ENCODE peak calls at places on chromosomes 7 and 10, in seven cellular contexts. M, V, H, Z, R, Y and T are unnamed samples.

GRCh38 chr7:92456241-92456640 is 9.0 kb downstream of the GATAD1 start:
- DNase-seq in M (no peak), V (no peak), H (no peak), Z (no peak), R (no peak), Y (no peak), T (no peak)

GRCh38 chr7:44967571-44968446 is 11.0 kb downstream of the MYO1G start:
- DNase-seq in M (no peak), V (no peak), H (no peak), Z (no peak), R (no peak), Y (no peak), T (no peak)

GRCh38 chr10:42864575-42864974 is 82.0 kb downstream of the BMS1 start:
- DNase-seq in M (peak; percentile 21), V (no peak), H (no peak), Z (no peak), R (no peak), Y (no peak), T (no peak)

GRCh38 chr10:71492871-71493270 is 96.2 kb downstream of the CDH23 start:
- DNase-seq in M (no peak), V (no peak), H (no peak), Z (no peak), R (no peak), Y (no peak), T (no peak)

GRCh38 chr7:105307163-105307672 is 81.5 kb downstream of the SRPK2 start:
- DNase-seq in M (no peak), V (no peak), H (no peak), Z (no peak), R (no peak), Y (no peak), T (no peak)

GRCh38 chr7:46205478-46205877 is 284.4 kb upstream of the IGFBP3 start:
- DNase-seq in M (no peak), V (no peak), H (peak; percentile 60), Z (no peak), R (no peak), Y (no peak), T (no peak)

GRCh38 chr7:37440738-37441404 is 7.8 kb downstream of the ELMO1 start:
- DNase-seq in M (no peak), V (peak; percentile 41), H (no peak), Z (no peak), R (no peak), Y (no peak), T (no peak)

GRCh38 chr10:119957451-119957850 is 64.9 kb downstream of the SEC23IP start:
- DNase-seq in M (no peak), V (no peak), H (no peak), Z (no peak), R (no peak), Y (no peak), T (no peak)

GRCh38 chr10:5888843-5889623 is 660 bp downstream of the ANKRD16 start:
- DNase-seq in M (peak; percentile 50), V (no peak), H (peak; percentile 74), Z (peak; percentile 60), R (peak; percentile 42), Y (peak; percentile 2), T (peak; percentile 75)

GRCh38 chr7:157796846-157797245 is 460.0 kb downstream of the DNAJB6 start:
- DNase-seq in M (no peak), V (no peak), H (no peak), Z (no peak), R (no peak), Y (no peak), T (no peak)

GRCh38 chr10:98030991-98031431 is 590 bp upstream of the CRTAC1 start:
- DNase-seq in M (peak; percentile 4), V (no peak), H (peak; percentile 25), Z (no peak), R (no peak), Y (no peak), T (no peak)

GRCh38 chr10:63268139-63268797 is 135.1 kb downstream of the NRBF2 start:
- DNase-seq in M (peak; percentile 66), V (no peak), H (peak; percentile 41), Z (no peak), R (no peak), Y (no peak), T (no peak)

GRCh38 chr10:73209705-73210104 is 37.4 kb downstream of the DNAJC9 start:
- DNase-seq in M (peak; percentile 38), V (no peak), H (no peak), Z (no peak), R (no peak), Y (no peak), T (no peak)

GRCh38 chr7:77830649-77831355 is 32.2 kb downstream of the PHTF2 start:
- DNase-seq in M (no peak), V (no peak), H (no peak), Z (no peak), R (no peak), Y (no peak), T (no peak)

GRCh38 chr7:30886608-30887011 is 25.0 kb upstream of the AQP1 start:
- DNase-seq in M (no peak), V (no peak), H (no peak), Z (no peak), R (no peak), Y (no peak), T (no peak)

GRCh38 chr7:17849504-17849903 is 90.8 kb downstream of the SNX13 start:
- DNase-seq in M (peak; percentile 57), V (no peak), H (no peak), Z (no peak), R (no peak), Y (no peak), T (no peak)
- H3K27ac ChIP-seq in M (peak overlapping the region; percentile 47), V (no peak overlapping the region), H (no peak overlapping the region), Z (no peak overlapping the region), R (no peak overlapping the region), Y (no peak overlapping the region), T (no peak overlapping the region)

DNA sequence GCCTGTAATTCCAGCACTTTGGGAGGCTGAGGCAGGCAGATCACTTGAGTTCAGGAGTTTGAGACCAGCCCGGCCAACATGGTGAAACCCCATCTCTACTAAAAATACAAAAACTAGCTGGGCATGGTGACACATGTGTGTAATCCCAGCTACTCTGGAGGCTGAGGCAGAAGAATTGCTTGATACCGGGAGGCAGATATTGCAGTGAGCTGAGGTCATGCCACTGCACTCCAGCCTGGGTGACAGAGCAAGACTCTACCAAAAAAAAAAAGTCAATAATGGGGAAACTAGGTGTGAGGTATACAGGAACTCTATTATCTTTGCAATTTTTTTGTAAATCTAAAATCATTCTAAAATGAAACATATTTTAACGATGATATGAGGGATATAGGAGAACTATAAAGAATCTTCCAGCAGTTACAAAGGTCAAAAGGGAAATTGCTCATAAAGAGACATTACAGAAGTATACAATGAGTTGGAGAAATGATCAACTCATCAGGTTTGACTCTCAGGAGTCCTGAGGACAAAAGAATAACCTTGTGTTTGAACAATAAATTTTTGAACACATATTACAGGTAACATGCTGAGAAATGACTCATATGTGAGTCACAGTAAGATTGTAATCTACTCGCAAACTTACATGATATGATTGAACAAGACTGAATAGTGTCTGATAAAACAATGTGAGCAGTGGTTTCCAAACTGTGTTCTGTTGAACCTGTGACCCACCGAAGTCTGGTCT is 272.6 kb downstream of the FGFR2 start:
- DNase-seq in M (no peak), V (no peak), H (no peak), Z (no peak), R (no peak), Y (no peak), T (no peak)
- H3K27ac ChIP-seq in M (no peak overlapping the region), V (no peak overlapping the region), H (peak overlapping the region; percentile 74), Z (no peak overlapping the region), R (no peak overlapping the region), Y (no peak overlapping the region), T (no peak overlapping the region)

GRCh38 chr10:130393342-130393741 is 257.2 kb downstream of the GLRX3 start:
- DNase-seq in M (no peak), V (no peak), H (no peak), Z (no peak), R (no peak), Y (no peak), T (no peak)
- H3K27ac ChIP-seq in M (no peak overlapping the region), V (no peak overlapping the region), H (no peak overlapping the region), Z (no peak overlapping the region), R (no peak overlapping the region), Y (no peak overlapping the region), T (no peak overlapping the region)

GRCh38 chr10:11823122-11823988 is at the start of gene PROSER2:
- DNase-seq in M (peak; percentile 61), V (peak; percentile 25), H (peak; percentile 86), Z (peak; percentile 78), R (peak; percentile 43), Y (no peak), T (no peak)
- H3K27ac ChIP-seq in M (peak within 1 kb of the TSS; percentile 20), V (peak within 1 kb of the TSS; percentile 47), H (peak within 1 kb of the TSS; percentile 79), Z (peak within 1 kb of the TSS; percentile 85), R (peak within 1 kb of the TSS; percentile 54), Y (no peak within 1 kb of the TSS), T (peak within 1 kb of the TSS; percentile 36)

GRCh38 chr10:4470231-4470840 is 355.7 kb upstream of the AKR1E2 start:
- DNase-seq in M (peak; percentile 49), V (no peak), H (no peak), Z (no peak), R (no peak), Y (no peak), T (no peak)
- H3K27ac ChIP-seq in M (no peak overlapping the region), V (no peak overlapping the region), H (no peak overlapping the region), Z (no peak overlapping the region), R (no peak overlapping the region), Y (no peak overlapping the region), T (no peak overlapping the region)

GRCh38 chr10:79492256-79492655 is 20.1 kb upstream of the EIF5AL1 start:
- DNase-seq in M (no peak), V (no peak), H (peak; percentile 1), Z (no peak), R (no peak), Y (no peak), T (no peak)

GRCh38 chr10:79491171-79491835 is 21.0 kb upstream of the EIF5AL1 start:
- DNase-seq in M (no peak), V (no peak), H (no peak), Z (no peak), R (no peak), Y (no peak), T (no peak)

GRCh38 chr10:79488870-79489269 is 23.5 kb upstream of the EIF5AL1 start:
- DNase-seq in M (peak; percentile 6), V (no peak), H (no peak), Z (no peak), R (peak; percentile 10), Y (no peak), T (no peak)

GRCh38 chr10:79488303-79488702 is 24.0 kb upstream of the EIF5AL1 start:
- DNase-seq in M (peak; percentile 94), V (peak; percentile 49), H (peak; percentile 81), Z (no peak), R (peak; percentile 78), Y (no peak), T (no peak)

GRCh38 chr10:79490400-79491081 is 21.8 kb upstream of the EIF5AL1 start:
- DNase-seq in M (peak; percentile 66), V (peak; percentile 45), H (peak; percentile 41), Z (no peak), R (no peak), Y (no peak), T (no peak)
- H3K27ac ChIP-seq in M (no peak overlapping the region), V (peak overlapping the region; percentile 50), H (peak overlapping the region; percentile 57), Z (peak overlapping the region; percentile 49), R (peak overlapping the region; percentile 27), Y (no peak overlapping the region), T (no peak overlapping the region)

GRCh38 chr10:29584436-29584835 is 50.3 kb downstream of the SVIL start:
- DNase-seq in M (no peak), V (no peak), H (no peak), Z (no peak), R (no peak), Y (no peak), T (no peak)
- H3K27ac ChIP-seq in M (no peak overlapping the region), V (no peak overlapping the region), H (no peak overlapping the region), Z (no peak overlapping the region), R (no peak overlapping the region), Y (no peak overlapping the region), T (no peak overlapping the region)